ENCODE peak calls at places on chromosomes 13 and 19, in six cellular contexts. D is occipital lobe; B is effector CD4-positive, alpha-beta T cell; J is T-cell; G is ELR; W is neural progenitor cell. X is an unnamed sample.

GRCh38 chr19:32166238-32166637 is 179.2 kb upstream of the ZNF507 start:
- DNase-seq in D (no peak), B (no peak), W (no peak), G (no peak), J (no peak), X (peak)

GRCh38 chr19:29854033-29854432 is 42.2 kb downstream of the CCNE1 start:
- DNase-seq in B (no peak), J (no peak), D (no peak), G (no peak), W (no peak), X (no peak)

GRCh38 chr13:22128413-22129198 is 457.7 kb downstream of the FGF9 start:
- DNase-seq in G (no peak), D (no peak), W (no peak), J (no peak), B (no peak), X (no peak)

GRCh38 chr13:41520699-41521630 is 63.6 kb downstream of the RGCC start:
- DNase-seq in W (no peak), G (peak), J (no peak), D (no peak), B (no peak), X (no peak)

GRCh38 chr19:55080915-55081772 is 5.5 kb downstream of the EPS8L1 start:
- DNase-seq in W (peak), B (peak), G (peak), J (peak), D (peak), X (peak)

GRCh38 chr19:47479701-47480503 is 4.1 kb downstream of the KPTN start:
- DNase-seq in G (peak), B (no peak), D (no peak), W (peak), J (no peak), X (peak)

GRCh38 chr13:101127741-101128353 is 288.5 kb downstream of the NALCN start:
- DNase-seq in G (peak), D (no peak), B (no peak), J (no peak), W (peak), X (peak)

GRCh38 chr19:30385666-30386065 is 13.5 kb downstream of the ZNF536 start:
- DNase-seq in J (no peak), G (no peak), D (no peak), B (no peak), W (no peak), X (no peak)

GRCh38 chr13:95502216-95502615 is 50.3 kb upstream of the CLDN10 start:
- DNase-seq in W (no peak), J (no peak), D (no peak), B (no peak), G (no peak), X (no peak)

X was measured in NCI-H82.